ENCODE peak calls at places on chromosome 22, in four cellular contexts. B is brain microvascular endothelial cell; Y is right lobe of liver; D is CD4-positive, alpha-beta T cell. U is an unnamed sample.
A peak's percentile ranks its signal among the peaks of the same experiment; 100 is the strongest.

GRCh38 chr22:23190526-23190925 is 10.2 kb downstream of the BCR start:
- DNase-seq in D (no peak), Y (no peak), B (no peak), U (no peak)

GRCh38 chr22:33492210-33492651 is 428.0 kb downstream of the LARGE1 start:
- DNase-seq in B (no peak), Y (no peak), D (no peak), U (no peak)

GRCh38 chr22:46057762-46058420 is 80.9 kb upstream of the WNT7B start:
- DNase-seq in D (no peak), Y (peak; percentile 53), B (no peak), U (no peak)

GRCh38 chr22:47543447-47543846 is 781.0 kb downstream of the TBC1D22A start:
- DNase-seq in Y (no peak), B (no peak), D (no peak), U (no peak)

GRCh38 chr22:47620391-47620790 is 857.9 kb downstream of the TBC1D22A start:
- DNase-seq in Y (no peak), D (no peak), B (no peak), U (no peak)

GRCh38 chr22:38729946-38730345 is 24.2 kb downstream of the GTPBP1 start:
- DNase-seq in B (no peak), D (no peak), Y (peak; percentile 46), U (no peak)

GRCh38 chr22:24697671-24698082 is 76.8 kb downstream of the PIWIL3 start:
- DNase-seq in D (no peak), Y (no peak), B (no peak), U (no peak)

GRCh38 chr22:37275622-37276021 is 6.7 kb upstream of the CYTH4 start:
- DNase-seq in Y (no peak), B (no peak), D (no peak), U (no peak)

GRCh38 chr22:29032014-29032475 is 29.6 kb downstream of the C22orf31 start:
- DNase-seq in Y (peak; percentile 69), D (no peak), B (no peak), U (no peak)

GRCh38 chr22:47444746-47445065 is 682.3 kb downstream of the TBC1D22A start:
- DNase-seq in B (no peak), Y (no peak), D (no peak), U (no peak)

GRCh38 chr22:36467946-36468345 is 13.5 kb downstream of the TXN2 start:
- DNase-seq in B (peak; percentile 94), Y (no peak), D (no peak), U (no peak)

GRCh38 chr22:34903416-34903815 is 162.5 kb upstream of the ISX start:
- DNase-seq in Y (no peak), D (no peak), B (no peak), U (no peak)

GRCh38 chr22:36039125-36039524 is 10.5 kb upstream of the RBFOX2 start:
- DNase-seq in D (no peak), B (no peak), Y (no peak), U (no peak)

GRCh38 chr22:29202231-29203192 is 3.2 kb upstream of the EMID1 start:
- DNase-seq in D (no peak), Y (no peak), B (peak; percentile 45), U (no peak)

GRCh38 chr22:36528795-36529718 is at the start of gene EIF3D:
- DNase-seq in Y (peak; percentile 99), B (peak; percentile 99), D (peak; percentile 98), U (peak; percentile 96)

GRCh38 chr22:34356481-34356880 is 436.2 kb upstream of the LARGE1 start:
- DNase-seq in B (no peak), Y (no peak), D (no peak), U (no peak)

GRCh38 chr22:45335854-45336492 is 26.2 kb downstream of the FAM118A start:
- DNase-seq in Y (no peak), B (no peak), D (no peak), U (no peak)

GRCh38 chr22:17164392-17165024 is 5.4 kb upstream of the HDHD5 start:
- DNase-seq in D (no peak), Y (no peak), B (no peak), U (no peak)

GRCh38 chr22:37996079-37996478 is 11.7 kb upstream of the SOX10 start:
- DNase-seq in Y (no peak), B (no peak), D (no peak), U (no peak)

GRCh38 chr22:40204331-40205116 is 26.8 kb downstream of the TNRC6B start:
- DNase-seq in Y (no peak), D (no peak), B (peak; percentile 52), U (no peak)

GRCh38 chr22:27401321-27401720 is 400.2 kb downstream of the MN1 start:
- DNase-seq in D (no peak), B (no peak), Y (no peak), U (no peak)

GRCh38 chr22:40391417-40391816 is 21.0 kb downstream of the SGSM3 start:
- DNase-seq in Y (no peak), B (no peak), D (no peak), U (no peak)

GRCh38 chr22:46815132-46815531 is 52.7 kb downstream of the TBC1D22A start:
- DNase-seq in D (no peak), B (no peak), Y (peak; percentile 82), U (no peak)

GRCh38 chr22:36612458-36612857 is 83.5 kb upstream of the EIF3D start:
- DNase-seq in Y (no peak), B (no peak), D (no peak), U (no peak)

GRCh38 chr22:47204002-47204979 is 441.8 kb downstream of the TBC1D22A start:
- DNase-seq in D (no peak), B (no peak), Y (no peak), U (no peak)

GRCh38 chr22:37240240-37240940 is 3.7 kb downstream of the RAC2 start:
- DNase-seq in Y (no peak), D (no peak), B (no peak), U (peak; percentile 18)

GRCh38 chr22:46064236-46064965 is 85.9 kb upstream of the PPARA start:
- DNase-seq in D (no peak), Y (peak; percentile 35), B (no peak), U (no peak)

GRCh38 chr22:40156001-40156516 is 21.7 kb upstream of the TNRC6B start:
- DNase-seq in D (no peak), Y (peak; percentile 59), B (peak; percentile 60), U (no peak)

GRCh38 chr22:35882226-35883027 is 146.2 kb downstream of the RBFOX2 start:
- DNase-seq in B (no peak), Y (no peak), D (no peak), U (no peak)

DNA sequence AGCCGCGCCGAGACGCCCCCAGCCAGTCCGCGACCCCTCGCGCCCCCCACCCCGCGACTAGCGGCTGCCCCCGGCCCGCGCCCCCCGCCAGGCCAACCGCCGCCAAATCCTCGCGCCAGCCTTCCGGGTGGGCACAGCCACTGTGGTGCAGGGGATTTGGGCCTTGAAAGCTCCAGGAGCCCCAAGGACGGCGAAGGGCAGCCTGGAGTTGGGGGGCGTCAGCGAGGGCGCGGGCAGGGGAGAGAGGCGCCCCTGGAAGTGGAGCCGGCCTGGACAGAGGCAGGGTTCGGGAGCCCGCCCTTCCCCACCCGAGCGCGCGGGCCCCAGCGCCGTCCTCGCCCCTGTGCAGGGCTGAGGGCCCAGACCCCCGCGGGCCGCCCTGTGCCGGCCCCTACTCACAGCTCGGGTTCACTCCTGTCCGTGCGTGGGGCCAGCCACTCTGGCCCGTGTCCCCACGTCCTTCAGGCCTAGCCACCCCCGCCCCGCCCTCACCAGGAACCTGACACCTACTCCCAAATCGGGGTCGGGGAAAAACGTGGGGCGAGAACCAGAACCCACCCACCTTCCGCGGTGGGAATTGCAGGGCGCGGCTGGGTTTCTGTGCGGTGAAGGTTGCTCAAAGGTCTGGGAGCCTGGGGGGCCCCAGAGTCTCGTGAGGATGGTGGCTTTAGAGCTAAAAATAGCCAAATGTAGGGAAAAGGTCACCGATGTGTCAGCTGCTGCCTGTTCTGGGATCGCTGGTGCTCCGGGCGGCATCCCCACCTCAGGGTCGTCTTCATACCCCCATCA is at the start of gene CPT1B:
- DNase-seq in Y (no peak), D (no peak), B (no peak), U (no peak)
- TF ChIP-seq CTCF in Y (no peak), D (no peak), B (peak; percentile 20), U (no peak)

GRCh38 chr22:20258584-20259335 is 9.4 kb downstream of the RTN4R start:
- DNase-seq in B (no peak), Y (no peak), D (no peak), U (no peak)
- TF ChIP-seq CTCF in B (peak; percentile 62), Y (no peak), D (peak; percentile 27), U (no peak)

GRCh38 chr22:19358703-19359553 is 67.4 kb upstream of the CLTCL1 start:
- DNase-seq in Y (no peak), D (no peak), B (no peak), U (no peak)
- TF ChIP-seq CTCF in Y (no peak), D (no peak), B (no peak), U (no peak)

DNA sequence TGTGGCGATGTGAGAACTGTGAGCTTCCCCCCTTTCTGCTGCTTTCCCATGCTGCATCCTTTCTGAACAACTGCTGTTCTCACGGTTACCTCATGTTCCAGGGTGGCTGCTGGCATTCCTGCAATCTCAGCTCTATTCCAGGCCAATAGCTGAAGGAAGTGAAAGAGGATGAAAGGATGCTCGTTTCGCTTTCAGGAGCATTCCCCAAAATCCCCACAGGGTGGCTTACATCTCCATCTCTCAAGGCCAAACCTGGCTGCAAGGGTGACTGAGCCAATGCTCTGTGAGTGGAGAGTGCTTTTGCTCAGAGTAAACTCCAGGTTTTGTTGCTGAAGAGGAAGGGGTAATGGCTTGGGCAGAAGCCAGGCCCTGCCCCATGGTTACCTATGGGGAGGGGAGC is 848.2 kb downstream of the BRD1 start:
- DNase-seq in Y (no peak), B (no peak), D (no peak), U (no peak)
- TF ChIP-seq CTCF in Y (no peak), B (no peak), D (no peak), U (no peak)

GRCh38 chr22:41951898-41952474 is at the start of gene SMIM45:
- DNase-seq in D (no peak), Y (no peak), B (no peak), U (peak; percentile 57)
- TF ChIP-seq CTCF in D (no peak), Y (no peak), B (no peak), U (no peak)

DNA sequence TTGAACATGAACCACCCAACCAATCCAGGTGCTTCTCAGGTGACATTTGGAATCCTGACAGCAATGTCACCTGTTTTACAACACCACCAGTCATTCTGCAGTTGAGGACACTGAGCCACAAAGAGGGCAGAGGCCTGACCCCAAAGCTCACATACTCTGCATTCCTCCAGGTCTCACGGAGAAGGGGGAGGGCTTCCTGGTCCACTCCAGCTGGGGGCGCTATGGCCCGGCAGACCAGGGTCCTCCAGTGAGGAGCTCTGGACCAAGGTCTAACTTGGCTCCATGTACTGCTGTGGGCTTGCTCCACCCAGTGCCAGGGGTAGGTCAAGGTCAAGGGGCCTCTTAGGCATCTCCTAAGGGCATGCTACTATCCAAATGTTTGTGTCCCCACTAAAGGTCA is 1.5 kb upstream of the PNPLA3 start:
- DNase-seq in D (no peak), B (no peak), Y (no peak), U (no peak)
- TF ChIP-seq CTCF in D (no peak), B (peak; percentile 38), Y (no peak), U (no peak)

GRCh38 chr22:30435674-30436126 is 10.1 kb downstream of the MTFP1 start:
- DNase-seq in D (peak; percentile 79), Y (peak; percentile 69), B (no peak), U (no peak)
- TF ChIP-seq CTCF in D (peak; percentile 52), Y (no peak), B (no peak), U (no peak)

DNA sequence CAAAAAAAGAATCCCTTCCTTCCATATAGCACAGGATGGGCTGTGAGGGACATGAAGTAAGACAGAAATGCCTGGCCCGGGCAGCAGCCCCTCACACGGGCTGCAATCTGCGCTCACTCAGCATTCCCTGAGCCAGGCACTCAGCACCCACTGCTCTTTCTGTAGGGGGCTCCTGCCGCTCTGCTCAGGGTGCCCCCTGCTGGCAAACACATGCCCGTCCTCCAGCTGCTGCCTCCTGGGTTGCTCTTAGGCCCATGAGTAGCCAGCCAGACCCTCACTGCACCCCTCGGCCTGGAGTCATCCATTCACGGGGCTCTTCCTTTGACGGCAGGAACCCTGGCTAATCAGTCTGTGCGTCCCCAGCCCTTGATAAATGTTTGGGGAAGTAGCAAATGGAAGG is 6.9 kb downstream of the MCAT start:
- DNase-seq in Y (no peak), D (no peak), B (no peak), U (peak; percentile 54)
- TF ChIP-seq CTCF in Y (peak; percentile 56), D (no peak), B (peak; percentile 86), U (no peak)

U was measured in activated B cell treated with CpG ODN at 0.5 μM for 24 hours.